ENCODE peak calls at places on chromosomes 6 and 20, in seven cellular contexts. One of them, this sample, is unnamed.
A peak's percentile ranks its signal among the peaks of the same experiment; 100 is the strongest.

GRCh38 chr20:12243327-12243726 is 325.6 kb downstream of the BTBD3 start:
- DNase-seq in ovary: no peak
- DNase-seq in endothelial cell of umbilical vein: no peak
- DNase-seq in IMR-90: no peak
- DNase-seq in HCT116: no peak
- DNase-seq in tibial nerve: no peak
- DNase-seq in heart left ventricle: no peak
- DNase-seq in this sample: no peak

GRCh38 chr20:41391587-41392001 is 25.0 kb upstream of the EMILIN3 start:
- DNase-seq in ovary: no peak
- DNase-seq in endothelial cell of umbilical vein: no peak
- DNase-seq in IMR-90: no peak
- DNase-seq in HCT116: no peak
- DNase-seq in tibial nerve: no peak
- DNase-seq in heart left ventricle: no peak
- DNase-seq in this sample: no peak

GRCh38 chr6:115071962-115072361 is 729.1 kb upstream of the HS3ST5 start:
- DNase-seq in ovary: no peak
- DNase-seq in endothelial cell of umbilical vein: no peak
- DNase-seq in IMR-90: no peak
- DNase-seq in HCT116: no peak
- DNase-seq in tibial nerve: no peak
- DNase-seq in heart left ventricle: no peak
- DNase-seq in this sample: no peak

GRCh38 chr6:76852776-76853175 is 610.5 kb downstream of the HTR1B start:
- DNase-seq in ovary: no peak
- DNase-seq in endothelial cell of umbilical vein: peak; percentile 35
- DNase-seq in IMR-90: peak; percentile 26
- DNase-seq in HCT116: no peak
- DNase-seq in tibial nerve: no peak
- DNase-seq in heart left ventricle: no peak
- DNase-seq in this sample: no peak

GRCh38 chr6:135936606-135937005 is 85.1 kb downstream of the PDE7B start:
- DNase-seq in ovary: no peak
- DNase-seq in endothelial cell of umbilical vein: peak; percentile 49
- DNase-seq in IMR-90: peak; percentile 98
- DNase-seq in HCT116: no peak
- DNase-seq in tibial nerve: no peak
- DNase-seq in heart left ventricle: no peak
- DNase-seq in this sample: no peak

GRCh38 chr6:145042559-145042958 is 692.8 kb downstream of the EPM2A start:
- DNase-seq in ovary: no peak
- DNase-seq in endothelial cell of umbilical vein: no peak
- DNase-seq in IMR-90: no peak
- DNase-seq in HCT116: no peak
- DNase-seq in tibial nerve: no peak
- DNase-seq in heart left ventricle: no peak
- DNase-seq in this sample: no peak

GRCh38 chr6:69796081-69796626 is 656 bp downstream of the LMBRD1 start:
- DNase-seq in ovary: no peak
- DNase-seq in endothelial cell of umbilical vein: peak; percentile 55
- DNase-seq in IMR-90: peak; percentile 45
- DNase-seq in HCT116: peak; percentile 63
- DNase-seq in tibial nerve: no peak
- DNase-seq in heart left ventricle: no peak
- DNase-seq in this sample: peak; percentile 69

GRCh38 chr6:40347571-40348011 is 239.6 kb downstream of the LRFN2 start:
- DNase-seq in ovary: no peak
- DNase-seq in endothelial cell of umbilical vein: no peak
- DNase-seq in IMR-90: no peak
- DNase-seq in HCT116: no peak
- DNase-seq in tibial nerve: no peak
- DNase-seq in heart left ventricle: no peak
- DNase-seq in this sample: no peak

GRCh38 chr6:19435755-19436154 is 401.4 kb upstream of the ID4 start:
- DNase-seq in ovary: no peak
- DNase-seq in endothelial cell of umbilical vein: no peak
- DNase-seq in IMR-90: no peak
- DNase-seq in HCT116: no peak
- DNase-seq in tibial nerve: no peak
- DNase-seq in heart left ventricle: no peak
- DNase-seq in this sample: no peak

GRCh38 chr6:30322527-30323501 is 3.9 kb upstream of the TRIM39 start:
- DNase-seq in ovary: no peak
- DNase-seq in endothelial cell of umbilical vein: no peak
- DNase-seq in IMR-90: peak; percentile 80
- DNase-seq in HCT116: no peak
- DNase-seq in tibial nerve: no peak
- DNase-seq in heart left ventricle: no peak
- DNase-seq in this sample: no peak

GRCh38 chr6:75546401-75546800 is 52.8 kb upstream of the FILIP1 start:
- DNase-seq in ovary: no peak
- DNase-seq in endothelial cell of umbilical vein: peak; percentile 38
- DNase-seq in IMR-90: peak; percentile 35
- DNase-seq in HCT116: no peak
- DNase-seq in tibial nerve: no peak
- DNase-seq in heart left ventricle: no peak
- DNase-seq in this sample: no peak

GRCh38 chr20:45465492-45466266 is 3.9 kb upstream of the WFDC2 start:
- DNase-seq in ovary: no peak
- DNase-seq in endothelial cell of umbilical vein: no peak
- DNase-seq in IMR-90: no peak
- DNase-seq in HCT116: no peak
- DNase-seq in tibial nerve: no peak
- DNase-seq in heart left ventricle: no peak
- DNase-seq in this sample: no peak

GRCh38 chr6:85015396-85015990 is 251.1 kb upstream of the TBX18 start:
- DNase-seq in ovary: peak; percentile 44
- DNase-seq in endothelial cell of umbilical vein: peak; percentile 83
- DNase-seq in IMR-90: peak; percentile 42
- DNase-seq in HCT116: peak; percentile 63
- DNase-seq in tibial nerve: peak; percentile 63
- DNase-seq in heart left ventricle: peak; percentile 30
- DNase-seq in this sample: peak; percentile 31

GRCh38 chr6:127343753-127344659 is 597 bp upstream of the ECHDC1 start:
- DNase-seq in ovary: no peak
- DNase-seq in endothelial cell of umbilical vein: peak; percentile 68
- DNase-seq in IMR-90: peak; percentile 79
- DNase-seq in HCT116: no peak
- DNase-seq in tibial nerve: no peak
- DNase-seq in heart left ventricle: no peak
- DNase-seq in this sample: no peak

GRCh38 chr6:154602708-154603107 is 92.2 kb upstream of the CNKSR3 start:
- DNase-seq in ovary: no peak
- DNase-seq in endothelial cell of umbilical vein: no peak
- DNase-seq in IMR-90: no peak
- DNase-seq in HCT116: no peak
- DNase-seq in tibial nerve: no peak
- DNase-seq in heart left ventricle: no peak
- DNase-seq in this sample: no peak

GRCh38 chr6:53532061-53532797 is 12.7 kb downstream of the GCLC start:
- DNase-seq in ovary: no peak
- DNase-seq in endothelial cell of umbilical vein: no peak
- DNase-seq in IMR-90: no peak
- DNase-seq in HCT116: no peak
- DNase-seq in tibial nerve: no peak
- DNase-seq in heart left ventricle: no peak
- DNase-seq in this sample: no peak

GRCh38 chr20:32972181-32973076 is 31.8 kb downstream of the SUN5 start:
- DNase-seq in ovary: no peak
- DNase-seq in endothelial cell of umbilical vein: peak; percentile 8
- DNase-seq in IMR-90: no peak
- DNase-seq in HCT116: no peak
- DNase-seq in tibial nerve: no peak
- DNase-seq in heart left ventricle: peak; percentile 7
- DNase-seq in this sample: no peak

GRCh38 chr20:33291830-33292355 is 8.9 kb downstream of the BPIFB1 start:
- DNase-seq in ovary: no peak
- DNase-seq in endothelial cell of umbilical vein: peak; percentile 26
- DNase-seq in IMR-90: no peak
- DNase-seq in HCT116: peak; percentile 19
- DNase-seq in tibial nerve: no peak
- DNase-seq in heart left ventricle: no peak
- DNase-seq in this sample: peak; percentile 69

GRCh38 chr20:46348231-46348803 is 40.0 kb upstream of the CDH22 start:
- DNase-seq in ovary: peak; percentile 53
- DNase-seq in endothelial cell of umbilical vein: no peak
- DNase-seq in IMR-90: peak; percentile 22
- DNase-seq in HCT116: no peak
- DNase-seq in tibial nerve: peak; percentile 27
- DNase-seq in heart left ventricle: no peak
- DNase-seq in this sample: no peak

GRCh38 chr6:170265655-170266054 is 25.2 kb downstream of the DLL1 start:
- DNase-seq in ovary: no peak
- DNase-seq in endothelial cell of umbilical vein: no peak
- DNase-seq in IMR-90: no peak
- DNase-seq in HCT116: peak; percentile 73
- DNase-seq in tibial nerve: no peak
- DNase-seq in heart left ventricle: peak; percentile 59
- DNase-seq in this sample: peak; percentile 95

GRCh38 chr20:18698735-18699380 is 111.0 kb downstream of the DTD1 start:
- DNase-seq in ovary: no peak
- DNase-seq in endothelial cell of umbilical vein: no peak
- DNase-seq in IMR-90: no peak
- DNase-seq in HCT116: no peak
- DNase-seq in tibial nerve: no peak
- DNase-seq in heart left ventricle: no peak
- DNase-seq in this sample: no peak

GRCh38 chr20:25984933-25985332 is 288.3 kb upstream of the ZNF337 start:
- DNase-seq in ovary: peak; percentile 69
- DNase-seq in endothelial cell of umbilical vein: peak; percentile 37
- DNase-seq in IMR-90: peak; percentile 49
- DNase-seq in HCT116: no peak
- DNase-seq in tibial nerve: no peak
- DNase-seq in heart left ventricle: peak; percentile 70
- DNase-seq in this sample: no peak

GRCh38 chr20:13784271-13784892 is 337 bp downstream of the ESF1 start:
- DNase-seq in ovary: no peak
- DNase-seq in endothelial cell of umbilical vein: no peak
- DNase-seq in IMR-90: no peak
- DNase-seq in HCT116: no peak
- DNase-seq in tibial nerve: no peak
- DNase-seq in heart left ventricle: no peak
- DNase-seq in this sample: no peak
- TF ChIP-seq POLR2A in ovary: no peak
- TF ChIP-seq POLR2A in endothelial cell of umbilical vein: peak; percentile 78
- TF ChIP-seq POLR2A in IMR-90: peak; percentile 74
- TF ChIP-seq POLR2A in HCT116: peak; percentile 87
- TF ChIP-seq POLR2A in tibial nerve: no peak
- TF ChIP-seq POLR2A in heart left ventricle: no peak
- TF ChIP-seq POLR2A in this sample: no peak

GRCh38 chr20:17202668-17203067 is 24.2 kb upstream of the PCSK2 start:
- DNase-seq in ovary: peak; percentile 44
- DNase-seq in endothelial cell of umbilical vein: no peak
- DNase-seq in IMR-90: no peak
- DNase-seq in HCT116: no peak
- DNase-seq in tibial nerve: no peak
- DNase-seq in heart left ventricle: no peak
- DNase-seq in this sample: no peak
- TF ChIP-seq POLR2A in ovary: no peak
- TF ChIP-seq POLR2A in endothelial cell of umbilical vein: no peak
- TF ChIP-seq POLR2A in IMR-90: no peak
- TF ChIP-seq POLR2A in HCT116: no peak
- TF ChIP-seq POLR2A in tibial nerve: no peak
- TF ChIP-seq POLR2A in heart left ventricle: no peak
- TF ChIP-seq POLR2A in this sample: no peak

GRCh38 chr20:62452475-62453095 is 23.2 kb downstream of the GATA5 start:
- DNase-seq in ovary: no peak
- DNase-seq in endothelial cell of umbilical vein: no peak
- DNase-seq in IMR-90: no peak
- DNase-seq in HCT116: no peak
- DNase-seq in tibial nerve: no peak
- DNase-seq in heart left ventricle: no peak
- DNase-seq in this sample: peak; percentile 48
- TF ChIP-seq POLR2A in ovary: no peak
- TF ChIP-seq POLR2A in endothelial cell of umbilical vein: no peak
- TF ChIP-seq POLR2A in IMR-90: no peak
- TF ChIP-seq POLR2A in HCT116: no peak
- TF ChIP-seq POLR2A in tibial nerve: no peak
- TF ChIP-seq POLR2A in heart left ventricle: no peak
- TF ChIP-seq POLR2A in this sample: no peak

GRCh38 chr20:10602141-10602660 is 71.6 kb downstream of the JAG1 start:
- DNase-seq in ovary: no peak
- DNase-seq in endothelial cell of umbilical vein: no peak
- DNase-seq in IMR-90: no peak
- DNase-seq in HCT116: no peak
- DNase-seq in tibial nerve: no peak
- DNase-seq in heart left ventricle: no peak
- DNase-seq in this sample: no peak

GRCh38 chr20:10604865-10605440 is 68.8 kb downstream of the JAG1 start:
- DNase-seq in ovary: no peak
- DNase-seq in endothelial cell of umbilical vein: no peak
- DNase-seq in IMR-90: no peak
- DNase-seq in HCT116: no peak
- DNase-seq in tibial nerve: no peak
- DNase-seq in heart left ventricle: no peak
- DNase-seq in this sample: no peak

GRCh38 chr20:10605547-10606195 is 68.1 kb downstream of the JAG1 start:
- DNase-seq in ovary: no peak
- DNase-seq in endothelial cell of umbilical vein: no peak
- DNase-seq in IMR-90: no peak
- DNase-seq in HCT116: no peak
- DNase-seq in tibial nerve: no peak
- DNase-seq in heart left ventricle: no peak
- DNase-seq in this sample: no peak

GRCh38 chr20:10603378-10603777 is 70.4 kb downstream of the JAG1 start:
- DNase-seq in ovary: no peak
- DNase-seq in endothelial cell of umbilical vein: no peak
- DNase-seq in IMR-90: no peak
- DNase-seq in HCT116: no peak
- DNase-seq in tibial nerve: no peak
- DNase-seq in heart left ventricle: no peak
- DNase-seq in this sample: no peak

DNA sequence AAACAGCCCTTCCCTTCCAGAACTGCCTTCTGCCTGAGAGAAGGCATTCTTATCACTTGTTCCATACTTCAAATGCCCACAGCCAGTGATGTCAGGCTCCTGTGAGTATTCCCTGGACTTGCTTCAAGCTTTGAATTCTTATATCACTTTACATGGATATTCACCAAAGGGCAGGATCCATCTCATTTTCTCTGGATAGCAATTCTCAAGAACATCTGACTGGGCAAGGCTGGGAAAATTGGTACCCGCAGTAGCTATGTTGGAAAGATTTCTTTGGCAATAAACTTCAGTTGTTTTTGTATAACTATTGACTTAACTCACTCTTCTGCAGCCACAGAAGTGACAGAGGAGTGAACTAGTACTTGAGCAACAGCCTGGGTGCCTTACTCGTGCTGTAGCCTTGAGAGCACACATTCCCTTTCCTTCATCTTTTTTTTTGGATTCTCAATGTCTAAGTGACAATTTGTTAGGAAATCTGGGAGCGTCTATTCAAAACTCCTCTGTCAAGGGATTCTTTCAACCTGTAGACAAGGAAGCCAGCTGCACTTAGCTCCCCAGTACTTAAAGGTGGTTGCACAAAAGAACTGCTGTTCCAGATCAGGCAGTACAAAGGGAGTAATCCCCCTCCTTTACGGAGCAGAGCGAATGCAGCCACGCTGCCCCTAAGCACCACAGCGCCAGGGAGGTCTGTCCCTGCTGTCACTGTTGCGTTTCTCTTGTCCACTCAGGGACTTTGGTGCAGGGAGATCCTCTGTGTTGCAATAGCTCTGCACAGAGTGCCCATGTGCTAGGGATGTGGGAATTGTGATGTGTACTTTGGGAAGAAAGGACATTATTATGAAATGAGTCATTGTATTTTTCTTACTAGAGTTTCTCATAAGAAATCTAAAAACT is 69.6 kb downstream of the JAG1 start:
- DNase-seq in ovary: peak; percentile 71
- DNase-seq in endothelial cell of umbilical vein: peak; percentile 89
- DNase-seq in IMR-90: peak; percentile 94
- DNase-seq in HCT116: peak; percentile 32
- DNase-seq in tibial nerve: peak; percentile 52
- DNase-seq in heart left ventricle: peak; percentile 50
- DNase-seq in this sample: no peak
- TF ChIP-seq POLR2A in ovary: no peak
- TF ChIP-seq POLR2A in endothelial cell of umbilical vein: no peak
- TF ChIP-seq POLR2A in IMR-90: no peak
- TF ChIP-seq POLR2A in HCT116: no peak
- TF ChIP-seq POLR2A in tibial nerve: no peak
- TF ChIP-seq POLR2A in heart left ventricle: no peak
- TF ChIP-seq POLR2A in this sample: no peak